ENCODE peak calls at places on chromosomes 13 and 19, in four cellular contexts. S, D, M and Z are unnamed samples.

GRCh38 chr13:64793592-64793991 is 2436.5 kb downstream of the PCDH9 start:
- DNase-seq in D (no peak), S (no peak), M (no peak), Z (no peak)

GRCh38 chr13:102900193-102900608 is 54.4 kb downstream of the ERCC5 start:
- DNase-seq in M (no peak), S (no peak), D (no peak), Z (no peak)

GRCh38 chr19:40774916-40775631 is at the start of gene MIA:
- DNase-seq in S (no peak), D (peak), M (no peak), Z (no peak)

GRCh38 chr13:113646921-113647340 is 11.1 kb downstream of the ATP4B start:
- DNase-seq in D (no peak), M (no peak), S (peak), Z (no peak)

GRCh38 chr19:39641773-39642172 is 13.9 kb upstream of the LGALS16 start:
- DNase-seq in S (no peak), D (peak), M (no peak), Z (no peak)

GRCh38 chr13:58134012-58134411 is 502.5 kb downstream of the PCDH17 start:
- DNase-seq in S (no peak), D (no peak), M (no peak), Z (no peak)

GRCh38 chr13:107835339-107836018 is 379.9 kb downstream of the LIG4 start:
- DNase-seq in M (peak), D (peak), S (no peak), Z (peak)

GRCh38 chr19:11196406-11197287 is 698 bp downstream of the KANK2 start:
- DNase-seq in D (peak), S (peak), M (peak), Z (peak)

GRCh38 chr13:74770361-74770760 is 636.2 kb upstream of the KLF12 start:
- DNase-seq in D (no peak), S (no peak), M (peak), Z (peak)

GRCh38 chr13:75771818-75772217 is 135.7 kb downstream of the LMO7 start:
- DNase-seq in D (no peak), S (no peak), M (peak), Z (peak)

GRCh38 chr19:2070436-2070827 is 19.4 kb upstream of the MKNK2 start:
- DNase-seq in S (no peak), D (no peak), M (no peak), Z (no peak)

GRCh38 chr13:98998831-98999634 is 21.2 kb upstream of the DOCK9 start:
- DNase-seq in M (no peak), D (no peak), S (no peak), Z (peak)

GRCh38 chr13:112651750-112652511 is 37.9 kb upstream of the ATP11A start:
- DNase-seq in M (no peak), D (no peak), S (no peak), Z (no peak)

GRCh38 chr13:84844473-84844872 is 954.7 kb downstream of the SLITRK6 start:
- DNase-seq in S (no peak), M (no peak), D (peak), Z (no peak)

GRCh38 chr13:44312898-44313551 is 60.6 kb upstream of the SERP2 start:
- DNase-seq in D (peak), M (peak), S (no peak), Z (peak)

GRCh38 chr19:41887711-41888382 is 4.9 kb downstream of the ARHGEF1 start:
- DNase-seq in S (no peak), D (peak), M (peak), Z (no peak)

GRCh38 chr13:98349731-98350305 is 172.7 kb upstream of the RNF113B start:
- DNase-seq in D (no peak), M (no peak), S (peak), Z (no peak)

GRCh38 chr19:10430505-10431253 is 10.3 kb downstream of the PDE4A start:
- DNase-seq in D (no peak), S (peak), M (peak), Z (peak)

GRCh38 chr13:108958013-108958376 is 328.6 kb downstream of the MYO16 start:
- DNase-seq in M (no peak), S (no peak), D (no peak), Z (no peak)

GRCh38 chr13:41352935-41353801 is 42.1 kb downstream of the NAA16 start:
- DNase-seq in M (peak), S (no peak), D (peak), Z (peak)

GRCh38 chr19:13033819-13034611 is 38.7 kb downstream of the NFIX start:
- DNase-seq in S (peak), D (peak), M (peak), Z (peak)

GRCh38 chr13:20565120-20565736 is 1.7 kb upstream of the IFT88 start:
- DNase-seq in D (no peak), S (no peak), M (no peak), Z (no peak)

GRCh38 chr13:66508153-66508909 is 721.8 kb downstream of the PCDH9 start:
- DNase-seq in S (no peak), M (peak), D (no peak), Z (no peak)

GRCh38 chr19:12800344-12800732 is 1.3 kb downstream of the PRDX2 start:
- DNase-seq in D (no peak), S (no peak), M (no peak), Z (no peak)

GRCh38 chr19:4814625-4815425 is 16.7 kb downstream of the TICAM1 start:
- DNase-seq in S (no peak), M (peak), D (no peak), Z (peak)

GRCh38 chr13:52846567-52847321 is 1.7 kb downstream of the PCDH8 start:
- DNase-seq in S (peak), D (no peak), M (peak), Z (peak)

GRCh38 chr13:24107955-24108614 is 52.4 kb upstream of the SPATA13 start:
- DNase-seq in M (peak), D (no peak), S (no peak), Z (no peak)

GRCh38 chr13:42211704-42212103 is 60.2 kb upstream of the AKAP11 start:
- DNase-seq in D (no peak), M (peak), S (no peak), Z (peak)

GRCh38 chr13:36872621-36873020 is 47.4 kb downstream of the SMAD9 start:
- DNase-seq in D (no peak), S (peak), M (no peak), Z (no peak)

GRCh38 chr13:32737111-32737571 is 150.9 kb downstream of the PDS5B start:
- DNase-seq in M (no peak), D (no peak), S (no peak), Z (peak)

GRCh38 chr13:74134777-74135305 is 637 bp upstream of the KLF12 start:
- DNase-seq in S (peak), D (peak), M (no peak), Z (no peak)

GRCh38 chr13:85597790-85598500 is 201.3 kb downstream of the SLITRK6 start:
- DNase-seq in S (no peak), M (peak), D (no peak), Z (no peak)

GRCh38 chr13:29118471-29118870 is 298.3 kb downstream of the MTUS2 start:
- DNase-seq in D (no peak), S (no peak), M (no peak), Z (no peak)

GRCh38 chr19:13051581-13052165 is 51.0 kb downstream of the LYL1 start:
- DNase-seq in M (peak), S (peak), D (peak), Z (no peak)

GRCh38 chr19:46606019-46606418 is 4.9 kb downstream of the CALM3 start:
- DNase-seq in D (no peak), S (no peak), M (no peak), Z (no peak)

GRCh38 chr19:280541-281007 is 10.6 kb downstream of the PLPP2 start:
- DNase-seq in D (no peak), M (no peak), S (no peak), Z (no peak)

GRCh38 chr19:282501-282900 is 8.7 kb downstream of the PLPP2 start:
- DNase-seq in D (no peak), S (no peak), M (no peak), Z (no peak)

GRCh38 chr19:281156-281853 is 9.9 kb downstream of the PLPP2 start:
- DNase-seq in S (no peak), D (no peak), M (no peak), Z (no peak)

GRCh38 chr19:283395-283794 is 7.8 kb downstream of the PLPP2 start:
- DNase-seq in D (no peak), M (no peak), S (no peak), Z (no peak)

DNA sequence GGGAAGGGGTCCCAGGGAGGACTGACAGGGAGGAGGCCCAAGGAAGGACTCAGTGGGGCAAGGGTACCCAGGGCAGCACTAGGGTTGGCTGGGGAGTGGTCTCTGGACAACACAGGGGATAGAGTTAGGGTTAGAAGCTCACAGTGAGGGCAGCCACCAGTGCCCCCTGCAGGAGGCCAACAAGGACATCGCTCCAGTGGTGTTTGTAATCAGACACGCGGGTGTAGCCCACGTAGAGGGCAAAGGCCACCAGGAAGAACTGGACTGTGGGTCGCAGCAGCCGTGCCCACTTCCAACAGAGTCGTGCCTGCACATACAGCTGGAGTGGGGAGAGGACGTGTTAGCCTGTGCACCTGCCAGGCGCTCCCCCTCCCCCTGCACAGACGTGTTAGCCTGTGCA is 9.2 kb downstream of the PLPP2 start:
- DNase-seq in M (no peak), D (no peak), S (no peak), Z (no peak)
- TF ChIP-seq CTCF in M (no peak), D (no peak), S (no peak), Z (no peak)

GRCh38 chr19:45446295-45446694 is 21.5 kb upstream of the FOSB start:
- DNase-seq in S (no peak), M (peak), D (peak), Z (peak)
- TF ChIP-seq CTCF in S (peak), M (peak), D (peak), Z (peak)

DNA sequence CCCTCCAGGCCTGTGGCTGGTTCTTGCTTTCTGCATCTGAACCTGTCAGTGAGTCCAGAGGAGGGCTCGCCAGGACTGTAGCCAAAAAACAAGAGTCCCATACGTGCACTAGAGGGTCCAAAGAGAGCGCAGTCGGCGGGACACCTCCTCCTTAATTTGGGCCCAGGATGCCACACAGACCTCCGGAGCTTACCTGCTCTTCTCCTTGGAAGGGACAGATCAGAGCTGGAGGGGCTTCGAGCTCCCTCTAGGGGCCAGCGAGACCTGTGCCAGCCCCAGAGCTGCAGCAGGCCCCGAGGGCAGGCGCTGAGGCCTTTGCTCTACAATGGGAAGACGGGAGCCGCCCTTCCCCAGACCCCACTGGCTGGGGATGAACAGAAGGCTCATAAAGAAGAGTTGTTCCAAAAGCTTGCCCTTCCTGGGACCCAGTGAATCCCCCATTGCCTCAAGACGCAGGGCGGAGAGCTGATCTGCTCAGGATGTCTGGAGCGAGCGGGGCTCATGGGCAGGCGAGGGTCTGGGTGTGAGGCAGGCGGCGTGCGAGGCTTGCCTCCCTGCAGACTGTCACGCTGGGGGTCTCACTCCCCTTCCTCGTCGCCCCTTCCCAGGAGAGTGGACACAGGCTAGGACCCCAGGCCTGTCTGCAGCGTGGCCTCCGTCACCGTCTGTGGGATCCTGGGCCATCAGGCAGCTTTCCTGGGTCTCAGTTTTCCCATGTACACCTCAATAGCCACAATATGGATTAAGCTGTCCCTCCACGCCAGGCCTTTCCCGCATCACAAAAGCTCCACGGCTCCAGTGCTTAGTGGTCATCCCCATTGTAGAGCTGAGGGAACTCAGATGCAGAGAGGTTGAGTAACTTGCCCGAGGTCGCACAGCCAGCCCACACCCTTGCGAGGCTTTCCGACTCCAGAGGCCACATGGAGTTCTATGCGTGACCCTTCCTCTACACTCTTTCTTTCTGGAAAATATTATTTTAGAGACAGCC is 46.9 kb upstream of the VSTM2B start:
- DNase-seq in D (peak), M (no peak), S (no peak), Z (peak)
- TF ChIP-seq CTCF in D (no peak), M (peak), S (peak), Z (peak)

DNA sequence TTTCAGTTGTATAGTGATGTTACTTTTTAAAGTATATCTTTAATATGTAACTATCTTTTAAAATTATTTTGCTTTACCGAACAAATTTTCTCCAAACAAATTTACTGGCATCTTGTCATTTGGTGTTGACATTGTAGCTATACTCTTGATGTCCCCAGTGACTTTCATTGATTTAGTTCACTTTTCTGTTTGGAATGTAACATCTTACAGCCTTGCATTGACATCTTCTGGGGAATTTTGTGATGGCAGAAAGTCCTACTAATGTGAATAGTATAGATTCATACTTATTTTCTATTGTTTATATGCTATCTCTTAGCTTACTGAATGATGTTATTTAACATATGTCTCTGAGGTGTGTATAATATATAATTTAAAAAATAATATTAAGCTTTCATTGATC is 800.9 kb upstream of the ATXN8OS start:
- DNase-seq in S (no peak), M (no peak), D (no peak), Z (no peak)
- TF ChIP-seq CTCF in S (no peak), M (no peak), D (no peak), Z (no peak)

GRCh38 chr19:34393031-34393430 is 11.2 kb upstream of the PDCD2L start:
- DNase-seq in S (no peak), M (no peak), D (no peak), Z (no peak)
- TF ChIP-seq CTCF in S (no peak), M (no peak), D (no peak), Z (no peak)